ENCODE peak calls at places on chromosome 5, in ten cellular contexts. H is lung, Q is adrenal gland, K is heart left ventricle, L is endodermal cell, I is cardiac muscle cell, C is GM23338, O is heart right ventricle, A is ovary, W is right atrium auricular region. T is an unnamed sample.
A peak's percentile ranks its signal among the peaks of the same experiment; 100 is the strongest.

GRCh38 chr5:1755321-1755949 is 44.2 kb downstream of the MRPL36 start:
- DNase-seq in H (no peak), Q (no peak), K (no peak), L (peak; percentile 39), I (no peak), C (no peak), O (no peak), A (no peak), W (no peak), T (no peak)

GRCh38 chr5:37028910-37029309 is 152.3 kb downstream of the NIPBL start:
- DNase-seq in H (no peak), Q (no peak), K (no peak), L (no peak), I (no peak), C (no peak), O (no peak), A (no peak), W (no peak), T (no peak)

GRCh38 chr5:147344861-147345260 is 110.0 kb downstream of the STK32A start:
- DNase-seq in H (no peak), Q (no peak), K (no peak), L (no peak), I (no peak), C (no peak), O (no peak), A (no peak), W (no peak), T (no peak)

GRCh38 chr5:1106385-1107166 is 5.3 kb downstream of the SLC12A7 start:
- DNase-seq in H (no peak), Q (no peak), K (no peak), L (no peak), I (no peak), C (no peak), O (no peak), A (no peak), W (no peak), T (no peak)

GRCh38 chr5:74581988-74582365 is 58.6 kb downstream of the ENC1 start:
- DNase-seq in H (no peak), Q (no peak), K (no peak), L (no peak), I (no peak), C (no peak), O (no peak), A (no peak), W (no peak), T (no peak)

GRCh38 chr5:169648725-169649124 is 11.7 kb downstream of the DOCK2 start:
- DNase-seq in H (no peak), Q (no peak), K (no peak), L (peak; percentile 60), I (peak; percentile 43), C (no peak), O (peak; percentile 52), A (no peak), W (no peak), T (no peak)

GRCh38 chr5:107513337-107514125 is 157.2 kb downstream of the EFNA5 start:
- DNase-seq in H (no peak), Q (no peak), K (no peak), L (no peak), I (no peak), C (no peak), O (no peak), A (no peak), W (no peak), T (no peak)

GRCh38 chr5:73435640-73436534 is 12.7 kb downstream of the FOXD1 start:
- DNase-seq in H (no peak), Q (no peak), K (no peak), L (peak; percentile 74), I (no peak), C (peak; percentile 54), O (no peak), A (no peak), W (no peak), T (no peak)

GRCh38 chr5:136174021-136174659 is 18.8 kb downstream of the SMIM32 start:
- DNase-seq in H (no peak), Q (no peak), K (no peak), L (no peak), I (peak; percentile 74), C (peak; percentile 67), O (no peak), A (no peak), W (no peak), T (no peak)

GRCh38 chr5:54643679-54644078 is 126.1 kb downstream of the SNX18 start:
- DNase-seq in H (no peak), Q (no peak), K (no peak), L (no peak), I (peak; percentile 88), C (no peak), O (no peak), A (no peak), W (no peak), T (no peak)

GRCh38 chr5:119322312-119322947 is 33.4 kb upstream of the TNFAIP8 start:
- DNase-seq in H (no peak), Q (no peak), K (no peak), L (no peak), I (no peak), C (peak; percentile 50), O (no peak), A (no peak), W (no peak), T (no peak)

GRCh38 chr5:59236996-59237395 is 654.1 kb downstream of the RAB3C start:
- DNase-seq in H (no peak), Q (no peak), K (no peak), L (no peak), I (peak; percentile 27), C (no peak), O (no peak), A (no peak), W (no peak), T (no peak)

GRCh38 chr5:174876-175465 is 16.3 kb upstream of the LRRC14B start:
- DNase-seq in H (no peak), Q (no peak), K (no peak), L (no peak), I (no peak), C (no peak), O (no peak), A (no peak), W (no peak), T (no peak)

GRCh38 chr5:153513171-153513570 is 22.7 kb downstream of the GRIA1 start:
- DNase-seq in H (no peak), Q (no peak), K (no peak), L (no peak), I (peak; percentile 61), C (no peak), O (no peak), A (no peak), W (no peak), T (no peak)

DNA sequence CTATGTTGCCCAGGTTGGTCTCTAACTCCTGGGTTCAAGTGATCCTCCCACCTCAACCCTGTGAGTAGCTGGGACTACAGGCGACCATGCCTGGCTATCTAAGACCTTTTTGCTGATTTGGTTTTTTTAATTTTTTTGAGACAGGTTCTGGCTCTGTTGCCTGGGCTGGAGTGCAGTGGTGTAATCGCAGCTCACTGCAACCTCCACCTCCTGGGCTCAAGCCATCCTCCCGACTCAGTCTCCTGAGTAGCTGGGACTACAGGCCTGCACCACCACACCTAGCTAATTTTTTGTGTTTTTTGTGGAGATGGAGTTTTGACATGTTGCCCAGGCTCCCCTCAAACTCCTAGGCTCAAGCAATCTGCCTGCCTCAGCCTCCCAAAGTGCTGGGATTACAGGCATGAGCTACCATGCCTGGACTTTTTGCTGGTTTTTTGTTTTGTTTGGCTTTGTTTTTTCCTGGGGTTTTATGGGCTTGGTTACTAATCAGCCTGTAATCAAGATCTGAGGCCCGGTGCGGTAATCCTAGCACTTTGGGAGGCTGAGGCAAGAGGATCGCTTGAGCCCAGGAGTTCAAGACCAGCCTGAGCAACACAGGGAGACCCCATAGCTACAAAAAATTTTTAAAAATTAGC is 3.6 kb downstream of the CYSTM1 start:
- DNase-seq in H (no peak), Q (no peak), K (no peak), L (no peak), I (no peak), C (no peak), O (no peak), A (no peak), W (no peak), T (no peak)
- H3K4me1 ChIP-seq in H (peaks cover 19% of the 10 kb centered on the region), Q (peaks cover 49% of the 10 kb centered on the region), K (peaks cover 13% of the 10 kb centered on the region), L (peaks cover 3% of the 10 kb centered on the region), I (peaks cover 20% of the 10 kb centered on the region), C (peaks cover 22% of the 10 kb centered on the region), O (peaks cover 81% of the 10 kb centered on the region), A (peaks cover 8% of the 10 kb centered on the region), W (no peaks in the 10 kb centered on the region), T (peaks cover 10% of the 10 kb centered on the region)

DNA sequence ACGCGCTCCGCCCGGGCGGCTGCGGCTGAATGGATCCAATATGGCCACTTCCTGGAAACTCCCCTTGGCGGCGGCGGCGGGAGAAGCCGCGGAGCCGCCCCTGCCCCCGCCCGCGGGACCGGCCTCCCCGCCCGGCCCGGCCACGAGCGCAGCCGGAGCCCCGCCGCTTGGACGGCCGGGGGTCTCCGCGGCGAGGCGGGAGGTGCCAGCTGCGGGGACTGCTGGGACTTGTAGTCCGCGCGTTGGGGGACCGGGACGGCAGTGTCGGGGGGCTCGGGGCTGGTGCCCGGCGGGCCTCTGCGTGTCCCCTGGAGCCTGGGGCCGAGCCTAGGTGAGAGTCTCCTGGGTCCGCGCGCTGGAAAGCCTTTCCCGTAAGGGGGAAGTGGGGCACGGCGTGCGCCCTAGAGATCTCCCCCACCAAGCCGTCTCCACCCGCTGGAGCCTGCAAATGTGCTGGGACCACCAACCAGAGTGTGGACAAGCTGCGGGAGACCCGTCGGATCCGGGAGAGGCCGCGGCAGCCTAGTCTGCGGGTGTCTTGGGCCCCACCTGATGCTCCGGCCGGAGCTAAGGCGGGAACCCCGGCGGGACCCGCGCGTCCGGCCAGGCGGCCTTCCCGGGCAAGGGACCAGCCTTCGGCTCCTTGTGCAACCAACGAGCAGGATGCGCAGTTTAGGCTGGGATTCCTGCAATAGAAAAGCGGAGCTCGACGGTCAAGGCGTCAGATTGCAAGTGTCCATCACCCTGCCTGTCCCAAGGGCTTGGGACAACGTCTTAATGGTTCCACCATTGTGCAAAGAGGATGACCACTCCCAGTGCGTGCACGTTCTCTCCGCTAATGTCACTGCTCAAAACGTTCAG is at the start of gene SEPTIN8:
- DNase-seq in H (no peak), Q (peak; percentile 45), K (peak; percentile 70), L (peak; percentile 79), I (peak; percentile 51), C (peak; percentile 64), O (peak; percentile 67), A (peak; percentile 63), W (peak; percentile 73), T (peak; percentile 20)
- H3K27me3 ChIP-seq in H (no peaks in the 10 kb centered on the region), Q (no peaks in the 10 kb centered on the region), K (no peaks in the 10 kb centered on the region), L (peaks cover 55% of the 10 kb centered on the region), I (peaks cover 49% of the 10 kb centered on the region), C (peaks cover 69% of the 10 kb centered on the region), O (peaks cover 40% of the 10 kb centered on the region), A (no peaks in the 10 kb centered on the region), W (no peaks in the 10 kb centered on the region), T (no peaks in the 10 kb centered on the region)

DNA sequence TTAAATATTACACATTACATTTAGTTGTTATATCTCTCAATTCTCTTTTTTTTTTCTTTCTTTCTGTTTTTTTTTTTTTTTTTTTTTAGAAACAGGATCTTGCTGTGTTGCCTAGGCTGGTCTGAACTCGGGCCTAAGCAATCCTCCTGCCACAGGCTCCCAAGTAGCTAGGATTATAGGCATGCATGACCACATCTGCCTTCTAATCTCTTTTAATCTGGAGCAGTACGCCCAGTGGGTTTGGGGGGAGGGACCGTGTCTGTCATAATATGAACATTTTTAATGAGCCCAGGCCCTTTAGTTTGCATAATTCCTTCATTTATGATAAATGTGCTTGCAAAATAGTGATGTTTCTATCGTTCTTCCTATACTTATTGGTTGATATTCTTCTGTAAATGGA is 10.3 kb downstream of the RHOBTB3 start:
- DNase-seq in H (no peak), Q (no peak), K (no peak), L (no peak), I (no peak), C (no peak), O (no peak), A (no peak), W (no peak), T (no peak)
- H3K27ac ChIP-seq in H (no peak overlapping the region), Q (no peak overlapping the region), K (no peak overlapping the region), L (no peak overlapping the region), I (no peak overlapping the region), C (no peak overlapping the region), O (no peak overlapping the region), A (no peak overlapping the region), W (no peak overlapping the region), T (no peak overlapping the region)

GRCh38 chr5:31944683-31945445 is 229.3 kb downstream of the GOLPH3 start:
- DNase-seq in H (no peak), Q (no peak), K (no peak), L (peak; percentile 55), I (no peak), C (no peak), O (no peak), A (no peak), W (no peak), T (no peak)
- H3K4me1 ChIP-seq in H (peaks cover 8% of the 10 kb centered on the region), Q (no peaks in the 10 kb centered on the region), K (no peaks in the 10 kb centered on the region), L (no peaks in the 10 kb centered on the region), I (no peaks in the 10 kb centered on the region), C (no peaks in the 10 kb centered on the region), O (peaks cover 41% of the 10 kb centered on the region), A (peaks cover 13% of the 10 kb centered on the region), W (no peaks in the 10 kb centered on the region), T (no peaks in the 10 kb centered on the region)

T was measured in effector memory CD4-positive, alpha-beta T cell.